ENCODE peak calls at places on chromosomes 1 and 21, in six cellular contexts. R, Z, J, T, F and V are unnamed samples.

GRCh38 chr1:230112131-230112701 is 45.2 kb downstream of the GALNT2 start:
- DNase-seq in R (no peak), Z (no peak), J (no peak), T (no peak), F (peak), V (no peak)

GRCh38 chr1:200938955-200939354 is 44.3 kb downstream of the INAVA start:
- DNase-seq in R (no peak), Z (no peak), J (no peak), T (no peak), F (no peak), V (no peak)

GRCh38 chr1:5976231-5976630 is 16.0 kb downstream of the NPHP4 start:
- DNase-seq in R (no peak), Z (no peak), J (no peak), T (no peak), F (no peak), V (peak)

GRCh38 chr1:118993712-118994049 is 5.5 kb upstream of the TBX15 start:
- DNase-seq in R (no peak), Z (no peak), J (peak), T (no peak), F (no peak), V (no peak)

GRCh38 chr21:36676039-36676950 is 22.6 kb upstream of the SIM2 start:
- DNase-seq in R (no peak), Z (no peak), J (peak), T (no peak), F (no peak), V (no peak)

GRCh38 chr1:180415985-180416633 is 86.3 kb downstream of the ACBD6 start:
- DNase-seq in R (peak), Z (peak), J (no peak), T (no peak), F (peak), V (no peak)

GRCh38 chr1:29718791-29719190 is 482.5 kb downstream of the PTPRU start:
- DNase-seq in R (no peak), Z (no peak), J (no peak), T (no peak), F (no peak), V (no peak)

GRCh38 chr1:200279810-200280411 is 129.9 kb downstream of the ZNF281 start:
- DNase-seq in R (peak), Z (peak), J (no peak), T (peak), F (peak), V (peak)

GRCh38 chr21:16742116-16742515 is 770.7 kb upstream of the CXADR start:
- DNase-seq in R (no peak), Z (no peak), J (no peak), T (no peak), F (no peak), V (no peak)

GRCh38 chr1:94273111-94273510 is 35.7 kb upstream of the ARHGAP29 start:
- DNase-seq in R (no peak), Z (no peak), J (no peak), T (no peak), F (no peak), V (no peak)

GRCh38 chr21:34227386-34227852 is 136.4 kb upstream of the KCNE2 start:
- DNase-seq in R (no peak), Z (no peak), J (no peak), T (no peak), F (no peak), V (no peak)

GRCh38 chr1:18249691-18250090 is 142.1 kb downstream of the IGSF21 start:
- DNase-seq in R (no peak), Z (peak), J (no peak), T (no peak), F (no peak), V (no peak)